ENCODE peak calls at places on chromosomes 4 and X, in nine cellular contexts. O is tibial nerve, Y is neural progenitor cell, C is cardiac muscle cell, M is pancreas, W is lower lobe of right lung, A is adrenal gland, E is stomach, D is upper lobe of right lung. F is an unnamed sample.

GRCh38 chrX:31319586-31319985 is 247.7 kb upstream of the FTHL17 start:
- DNase-seq in W (no peak), D (no peak), O (no peak), A (no peak), M (no peak), Y (no peak), C (no peak), E (no peak), F (peak; percentile 8)

GRCh38 chr4:56049428-56050212 is 100.9 kb downstream of the CEP135 start:
- DNase-seq in W (peak; percentile 45), C (peak; percentile 58), D (peak; percentile 64), Y (peak; percentile 75), M (peak; percentile 13), E (no peak), A (no peak), O (no peak), F (peak; percentile 10)

GRCh38 chr4:66073961-66074360 is 403.7 kb upstream of the EPHA5 start:
- DNase-seq in C (no peak), O (no peak), E (no peak), M (no peak), A (no peak), D (no peak), Y (no peak), W (no peak), F (no peak)

GRCh38 chr4:113961322-113961698 is 18.1 kb downstream of the ARSJ start:
- DNase-seq in D (no peak), E (no peak), W (no peak), Y (no peak), O (no peak), M (no peak), C (peak; percentile 85), A (no peak), F (peak; percentile 39)

GRCh38 chr4:119010909-119011606 is 122.4 kb downstream of the SYNPO2 start:
- DNase-seq in M (no peak), C (peak; percentile 24), W (peak; percentile 49), E (no peak), O (no peak), D (peak; percentile 70), Y (no peak), A (no peak), F (no peak)

GRCh38 chr4:97238956-97239698 is 904.1 kb downstream of the STPG2 start:
- DNase-seq in E (no peak), C (no peak), W (no peak), O (no peak), A (no peak), M (no peak), Y (peak; percentile 36), D (no peak), F (no peak)

GRCh38 chrX:1249101-1249887 is 19.3 kb upstream of the CSF2RA start:
- DNase-seq in O (peak; percentile 32), W (peak; percentile 79), M (peak; percentile 43), C (peak; percentile 2), A (peak; percentile 39), E (peak; percentile 39), D (peak; percentile 78), Y (peak; percentile 82), F (peak; percentile 12)

GRCh38 chr4:105895324-105895608 is at the start of gene NPNT:
- DNase-seq in Y (peak; percentile 64), O (no peak), E (no peak), A (peak; percentile 16), C (no peak), W (no peak), M (peak; percentile 76), D (no peak), F (no peak)

GRCh38 chr4:134215636-134216340 is 14.2 kb upstream of the PABPC4L start:
- DNase-seq in C (peak; percentile 22), W (no peak), O (no peak), A (no peak), M (no peak), Y (no peak), E (no peak), D (no peak), F (no peak)

GRCh38 chr4:75919914-75920313 is 17.7 kb upstream of the PPEF2 start:
- DNase-seq in D (no peak), O (no peak), W (no peak), E (no peak), C (peak; percentile 89), A (peak; percentile 19), M (no peak), Y (no peak), F (no peak)

GRCh38 chr4:163087805-163088204 is 78.9 kb downstream of the NAF1 start:
- DNase-seq in Y (no peak), A (no peak), D (no peak), W (no peak), O (no peak), C (no peak), M (no peak), E (no peak), F (no peak)

GRCh38 chr4:16043820-16044554 is 39.8 kb downstream of the PROM1 start:
- DNase-seq in C (no peak), Y (no peak), D (no peak), M (no peak), A (peak; percentile 22), O (no peak), W (no peak), E (no peak), F (no peak)

GRCh38 chr4:19128176-19128575 is 1106.6 kb upstream of the LCORL start:
- DNase-seq in C (no peak), D (no peak), E (no peak), O (no peak), M (no peak), Y (no peak), W (no peak), A (no peak), F (no peak)

GRCh38 chr4:140238353-140239041 is 84.5 kb upstream of the MAML3 start:
- DNase-seq in A (peak; percentile 92), D (peak; percentile 92), Y (peak; percentile 69), E (peak; percentile 85), O (peak; percentile 84), W (peak; percentile 91), C (peak; percentile 96), M (peak; percentile 55), F (peak; percentile 54)

GRCh38 chr4:71283642-71284257 is 55.1 kb upstream of the SLC4A4 start:
- DNase-seq in A (no peak), M (no peak), E (no peak), C (no peak), D (no peak), O (no peak), Y (no peak), W (no peak), F (no peak)

GRCh38 chr4:168540086-168540864 is 43.4 kb downstream of the PALLD start:
- DNase-seq in M (no peak), O (no peak), D (no peak), E (no peak), W (no peak), C (no peak), Y (peak; percentile 27), A (no peak), F (peak; percentile 89)
- H3K27ac ChIP-seq in M (no peak overlapping the region), O (no peak overlapping the region), D (no peak overlapping the region), E (no peak overlapping the region), W (no peak overlapping the region), C (peak overlapping the region; percentile 24), Y (peak overlapping the region; percentile 60), A (no peak overlapping the region), F (peak overlapping the region; percentile 89)

GRCh38 chr4:2691952-2692435 is 64.1 kb downstream of the TNIP2 start:
- DNase-seq in W (no peak), A (no peak), Y (no peak), C (no peak), D (no peak), O (no peak), M (no peak), E (no peak), F (no peak)

GRCh38 chr4:2696423-2696822 is 59.7 kb downstream of the TNIP2 start:
- DNase-seq in Y (no peak), A (no peak), M (no peak), W (no peak), O (no peak), D (no peak), E (no peak), C (no peak), F (no peak)

GRCh38 chr4:2695661-2696060 is 60.5 kb downstream of the TNIP2 start:
- DNase-seq in M (no peak), A (no peak), D (no peak), W (no peak), Y (no peak), E (no peak), C (no peak), O (no peak), F (no peak)

GRCh38 chr4:2697995-2698414 is 58.1 kb downstream of the TNIP2 start:
- DNase-seq in Y (no peak), D (no peak), O (no peak), W (no peak), M (no peak), E (peak; percentile 41), C (no peak), A (no peak), F (no peak)

GRCh38 chr4:2694691-2695090 is 61.4 kb downstream of the TNIP2 start:
- DNase-seq in A (peak; percentile 83), M (no peak), Y (no peak), D (no peak), E (no peak), W (no peak), C (no peak), O (no peak), F (peak; percentile 93)
- H3K4me3 ChIP-seq in A (no peak overlapping the region), M (no peak overlapping the region), Y (no peak overlapping the region), D (no peak overlapping the region), E (no peak overlapping the region), W (no peak overlapping the region), C (no peak overlapping the region), O (no peak overlapping the region), F (no peak overlapping the region)

GRCh38 chr4:155999743-156000142 is 46.1 kb upstream of the CTSO start:
- DNase-seq in M (no peak), E (no peak), C (peak; percentile 30), W (no peak), Y (peak; percentile 90), O (peak; percentile 36), A (no peak), D (no peak), F (peak; percentile 32)
- TF ChIP-seq CTCF in M (no peak), E (no peak), C (peak; percentile 44), W (no peak), Y (peak; percentile 73), O (no peak), A (no peak), D (no peak), F (peak; percentile 75)

GRCh38 chr4:27001398-27002164 is 140.9 kb downstream of the STIM2 start:
- DNase-seq in M (no peak), D (no peak), Y (no peak), A (no peak), O (no peak), E (no peak), W (no peak), C (no peak), F (no peak)

GRCh38 chr4:27000820-27001219 is 140.2 kb downstream of the STIM2 start:
- DNase-seq in W (no peak), O (no peak), M (no peak), Y (no peak), A (no peak), E (no peak), D (no peak), C (no peak), F (no peak)

GRCh38 chr4:27006247-27006603 is 145.6 kb downstream of the STIM2 start:
- DNase-seq in O (no peak), C (no peak), E (no peak), Y (no peak), D (no peak), A (no peak), W (no peak), M (no peak), F (no peak)

GRCh38 chr4:27005512-27006246 is 145.0 kb downstream of the STIM2 start:
- DNase-seq in D (no peak), E (no peak), O (no peak), W (no peak), C (peak; percentile 74), M (no peak), A (no peak), Y (no peak), F (peak; percentile 32)

GRCh38 chr4:27003602-27004238 is 143.1 kb downstream of the STIM2 start:
- DNase-seq in W (no peak), Y (no peak), E (no peak), C (peak; percentile 46), D (no peak), A (no peak), M (no peak), O (no peak), F (peak; percentile 24)
- H3K27ac ChIP-seq in W (no peak overlapping the region), Y (no peak overlapping the region), E (no peak overlapping the region), C (no peak overlapping the region), D (no peak overlapping the region), A (no peak overlapping the region), M (no peak overlapping the region), O (no peak overlapping the region), F (no peak overlapping the region)